ENCODE peak calls at places on chromosomes 1 and 21, in nine cellular contexts. H is foreskin keratinocyte; R is AG04450; T is psoas muscle; K is astrocyte; L is CD4-positive, alpha-beta T cell; I is fibroblast of lung; G is HL-60; B is lower lobe of right lung. O is an unnamed sample.

GRCh38 chr1:230230948-230231738 is 164.1 kb downstream of the GALNT2 start:
- DNase-seq in H (no peak), R (no peak), T (no peak), K (no peak), L (no peak), I (no peak), G (no peak), B (no peak), O (peak)

GRCh38 chr1:43267291-43267805 is 2.4 kb upstream of the TMEM125 start:
- DNase-seq in H (no peak), R (peak), T (no peak), K (peak), L (no peak), I (peak), G (no peak), B (no peak), O (no peak)

GRCh38 chr1:160161965-160162705 is 10.7 kb downstream of the ATP1A4 start:
- DNase-seq in H (no peak), R (no peak), T (no peak), K (no peak), L (no peak), I (peak), G (no peak), B (no peak), O (no peak)

GRCh38 chr21:37146320-37147225 is 73.5 kb downstream of the TTC3 start:
- DNase-seq in H (no peak), R (no peak), T (no peak), K (peak), L (no peak), I (no peak), G (no peak), B (no peak), O (no peak)

GRCh38 chr1:148353461-148354283 is 129.4 kb downstream of the PPIAL4G start:
- DNase-seq in H (peak), R (no peak), T (no peak), K (peak), L (no peak), I (peak), G (no peak), B (no peak), O (no peak)

GRCh38 chr1:19110266-19110927 is 99.7 kb downstream of the UBR4 start:
- DNase-seq in H (no peak), R (no peak), T (no peak), K (no peak), L (no peak), I (no peak), G (no peak), B (no peak), O (no peak)

GRCh38 chr1:42176902-42177519 is 12.5 kb upstream of the GUCA2A start:
- DNase-seq in H (peak), R (no peak), T (no peak), K (peak), L (no peak), I (peak), G (peak), B (no peak), O (no peak)

GRCh38 chr1:61124691-61125090 is 42.3 kb downstream of the NFIA start:
- DNase-seq in H (no peak), R (no peak), T (peak), K (no peak), L (no peak), I (no peak), G (no peak), B (no peak), O (no peak)

GRCh38 chr21:42850866-42851391 is 28.4 kb downstream of the WDR4 start:
- DNase-seq in H (no peak), R (no peak), T (no peak), K (no peak), L (peak), I (no peak), G (peak), B (no peak), O (no peak)

GRCh38 chr1:217525773-217526490 is 105.0 kb downstream of the GPATCH2 start:
- DNase-seq in H (no peak), R (no peak), T (no peak), K (peak), L (no peak), I (peak), G (no peak), B (no peak), O (no peak)

GRCh38 chr1:210448293-210448892 is 119.7 kb downstream of the HHAT start:
- DNase-seq in H (peak), R (peak), T (no peak), K (peak), L (no peak), I (peak), G (no peak), B (no peak), O (no peak)

GRCh38 chr1:111571239-111571638 is 48.4 kb upstream of the RAP1A start:
- DNase-seq in H (no peak), R (no peak), T (no peak), K (no peak), L (no peak), I (no peak), G (no peak), B (no peak), O (no peak)

DNA sequence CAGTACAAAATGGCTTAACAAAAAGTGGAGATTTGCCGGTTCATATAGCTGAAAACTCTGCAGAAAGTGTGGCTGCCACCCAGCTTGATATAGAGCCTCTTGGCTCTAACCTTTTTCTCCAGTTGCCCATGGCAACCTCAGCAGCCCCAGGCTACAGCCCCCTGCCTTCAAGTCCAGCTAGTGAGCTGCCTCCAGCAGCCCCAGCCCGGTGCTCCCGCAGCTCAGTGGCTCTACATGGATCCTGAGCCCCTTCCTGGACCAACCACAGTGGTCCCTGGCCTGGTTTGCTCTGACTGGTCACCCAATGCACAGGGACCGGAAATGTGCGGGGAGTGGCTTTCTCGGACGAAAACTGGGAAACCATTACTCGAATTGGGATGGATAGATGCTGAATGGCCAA is 13.3 kb upstream of the ATF3 start:
- DNase-seq in H (no peak), R (no peak), T (no peak), K (no peak), L (no peak), I (no peak), G (no peak), B (no peak), O (no peak)
- H3K27ac ChIP-seq in H (peak), R (peak), T (no peak), K (peak), L (no peak), I (peak), G (no peak), B (peak), O (no peak)

GRCh38 chr1:157069596-157069995 is 24.1 kb upstream of the ARHGEF11 start:
- DNase-seq in H (no peak), R (no peak), T (no peak), K (no peak), L (no peak), I (no peak), G (no peak), B (no peak), O (no peak)

GRCh38 chr1:157077394-157077793 is 22.2 kb downstream of the ETV3L start:
- DNase-seq in H (no peak), R (no peak), T (no peak), K (no peak), L (no peak), I (no peak), G (no peak), B (no peak), O (no peak)

DNA sequence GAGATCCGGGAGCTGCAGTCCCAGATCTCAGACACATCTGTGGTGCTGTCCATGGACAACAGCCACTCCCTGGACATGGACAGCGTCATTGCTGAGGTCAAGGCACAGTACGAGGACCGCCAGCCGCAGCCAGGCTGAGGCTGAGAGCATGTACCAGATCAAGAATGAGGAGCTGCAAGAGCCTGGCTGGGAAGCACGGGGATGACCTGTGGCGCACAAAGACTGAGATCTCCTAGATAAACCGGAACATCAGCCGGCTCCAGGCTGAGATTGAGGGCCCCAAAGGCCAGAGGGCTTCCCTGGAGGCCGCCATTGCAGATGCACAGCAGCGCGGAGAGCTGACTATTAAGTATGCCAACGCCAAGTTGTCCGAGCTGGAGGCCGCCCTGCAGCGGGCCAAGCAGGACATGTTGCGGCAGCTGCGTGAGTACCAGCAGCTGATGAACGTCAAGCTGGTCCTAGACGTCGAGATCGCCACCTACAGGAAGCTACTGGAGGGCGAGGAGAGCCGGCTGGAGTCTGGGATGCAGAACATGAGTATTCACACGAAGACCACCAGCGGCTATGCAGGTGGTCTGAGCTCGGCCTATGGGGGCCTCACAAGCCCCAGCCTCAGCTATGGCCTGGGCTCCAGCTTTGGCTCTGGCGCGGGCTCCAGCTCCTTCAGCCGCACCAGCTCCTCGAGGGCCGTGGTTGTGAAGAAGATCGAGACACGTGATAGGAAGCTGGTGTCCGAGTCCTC is 25.5 kb downstream of the ETV3L start:
- DNase-seq in H (peak), R (peak), T (peak), K (peak), L (peak), I (peak), G (no peak), B (peak), O (peak)
- TF ChIP-seq CTCF in H (peak), R (peak), T (peak), K (peak), L (no peak), I (peak), G (peak), B (peak), O (peak)

GRCh38 chr1:21899972-21900371 is 37.1 kb downstream of the HSPG2 start:
- DNase-seq in H (no peak), R (no peak), T (no peak), K (no peak), L (no peak), I (no peak), G (no peak), B (no peak), O (no peak)
- H3K27ac ChIP-seq in H (no peak), R (no peak), T (peak), K (no peak), L (no peak), I (no peak), G (no peak), B (peak), O (peak)

DNA sequence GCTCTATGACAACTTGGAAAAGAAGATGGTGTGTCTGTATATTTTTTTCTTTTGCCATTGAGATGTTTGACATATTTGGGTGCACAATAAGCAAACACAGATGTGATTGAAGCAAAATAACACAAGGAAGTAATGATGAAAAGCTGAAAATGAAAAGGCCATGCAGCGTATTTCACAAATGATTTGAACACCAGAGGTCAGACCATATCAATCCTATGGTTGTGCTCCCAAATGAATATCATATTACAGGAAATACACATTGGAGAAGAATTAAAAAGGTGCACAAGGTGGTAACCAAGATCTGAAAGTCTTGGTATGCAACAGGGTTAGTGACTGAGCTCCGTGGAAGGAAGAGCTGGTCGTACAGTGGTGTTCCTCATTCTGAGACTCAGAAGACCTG is 463.4 kb downstream of the LMO4 start:
- DNase-seq in H (no peak), R (no peak), T (no peak), K (no peak), L (no peak), I (no peak), G (no peak), B (no peak), O (no peak)
- TF ChIP-seq CTCF in H (peak), R (no peak), T (no peak), K (no peak), L (no peak), I (no peak), G (no peak), B (no peak), O (no peak)

GRCh38 chr1:151049458-151049857 is 1.9 kb downstream of the C1orf56 start:
- DNase-seq in H (no peak), R (no peak), T (no peak), K (no peak), L (no peak), I (no peak), G (no peak), B (no peak), O (no peak)

GRCh38 chr1:151047591-151047924 is at the start of gene C1orf56:
- DNase-seq in H (no peak), R (no peak), T (peak), K (peak), L (no peak), I (peak), G (no peak), B (peak), O (peak)

GRCh38 chr1:151047925-151048644 is 534 bp downstream of the C1orf56 start:
- DNase-seq in H (peak), R (no peak), T (peak), K (peak), L (peak), I (peak), G (no peak), B (peak), O (peak)

GRCh38 chr1:151050051-151050688 is 2.6 kb downstream of the C1orf56 start:
- DNase-seq in H (no peak), R (no peak), T (no peak), K (no peak), L (no peak), I (no peak), G (no peak), B (no peak), O (no peak)

DNA sequence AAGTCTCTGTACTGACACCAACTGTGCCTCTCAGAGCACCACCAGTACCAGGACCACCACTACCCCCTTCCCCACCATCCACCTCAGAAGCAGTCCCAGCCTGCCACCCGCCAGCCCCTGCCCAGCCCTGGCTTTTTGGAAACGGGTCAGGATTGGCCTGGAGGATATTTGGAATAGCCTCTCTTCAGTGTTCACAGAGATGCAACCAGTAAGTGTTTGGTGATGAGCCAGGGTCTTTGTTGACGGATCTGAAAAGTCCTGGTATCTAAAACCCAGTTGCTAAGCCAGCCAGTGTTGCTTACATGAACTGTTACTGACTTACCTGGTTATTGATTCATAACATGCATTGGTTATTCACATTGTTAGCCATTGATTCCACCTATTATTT is 1.1 kb downstream of the C1orf56 start:
- DNase-seq in H (no peak), R (no peak), T (no peak), K (no peak), L (no peak), I (no peak), G (no peak), B (no peak), O (no peak)
- H3K27ac ChIP-seq in H (no peak), R (peak), T (peak), K (no peak), L (peak), I (peak), G (no peak), B (peak), O (peak)

O was measured in right atrium auricular region.